ENCODE peak calls at places on chromosomes 4 and X, in five cellular contexts. W is right atrium auricular region, Z is NCI-H1092, V is mucosa of descending colon, A is NAMALWA. N is an unnamed sample.

GRCh38 chr4:164509951-164510350 is 244.0 kb upstream of the SMIM31 start:
- DNase-seq in W (no peak), Z (no peak), V (no peak), A (no peak), N (no peak)

GRCh38 chr4:186621959-186622553 is 66.7 kb upstream of the MTNR1A start:
- DNase-seq in W (no peak), Z (no peak), V (no peak), A (no peak), N (no peak)

GRCh38 chr4:576245-576821 is at the start of gene TMEM271:
- DNase-seq in W (no peak), Z (no peak), V (no peak), A (no peak), N (peak; percentile 31)

GRCh38 chrX:819684-820083 is 189.1 kb downstream of the SHOX start:
- DNase-seq in W (no peak), Z (no peak), V (no peak), A (no peak), N (no peak)

GRCh38 chrX:130916636-130917422 is 13.8 kb upstream of the ENOX2 start:
- DNase-seq in W (no peak), Z (peak; percentile 26), V (no peak), A (peak; percentile 64), N (no peak)

GRCh38 chr4:3241905-3242304 is 7.1 kb upstream of the MSANTD1 start:
- DNase-seq in W (no peak), Z (no peak), V (no peak), A (no peak), N (no peak)

GRCh38 chrX:17738737-17739535 is 1.6 kb downstream of the SCML1 start:
- DNase-seq in W (no peak), Z (no peak), V (no peak), A (no peak), N (no peak)

GRCh38 chr4:73420615-73421014 is 15.4 kb upstream of the AFP start:
- DNase-seq in W (no peak), Z (no peak), V (no peak), A (no peak), N (no peak)

GRCh38 chr4:180909279-180909678 is 1333.9 kb upstream of the TENM3 start:
- DNase-seq in W (no peak), Z (no peak), V (no peak), A (peak; percentile 32), N (no peak)

GRCh38 chrX:101303790-101304189 is 12.7 kb upstream of the TAF7L start:
- DNase-seq in W (no peak), Z (no peak), V (no peak), A (no peak), N (no peak)

GRCh38 chr4:181475781-181476180 is 767.4 kb upstream of the TENM3 start:
- DNase-seq in W (no peak), Z (no peak), V (no peak), A (no peak), N (no peak)

N was measured in cardiac septum.